ENCODE peak calls at places on chromosome 9, in four cellular contexts. One of them, this sample, is unnamed.

GRCh38 chr9:37454238-37454637 is 11.0 kb downstream of the ZBTB5 start:
- DNase-seq in AG10803: no peak
- DNase-seq in GM03348: no peak
- DNase-seq in fibroblast of mammary gland: no peak
- DNase-seq in this sample: no peak

GRCh38 chr9:89887286-89887685 is 282.5 kb downstream of the GADD45G start:
- DNase-seq in AG10803: no peak
- DNase-seq in GM03348: no peak
- DNase-seq in fibroblast of mammary gland: no peak
- DNase-seq in this sample: no peak

GRCh38 chr9:132857601-132858342 is 20.3 kb downstream of the AK8 start:
- DNase-seq in AG10803: peak
- DNase-seq in GM03348: no peak
- DNase-seq in fibroblast of mammary gland: peak
- DNase-seq in this sample: no peak

GRCh38 chr9:6904366-6904765 is 146.6 kb downstream of the KDM4C start:
- DNase-seq in AG10803: no peak
- DNase-seq in GM03348: no peak
- DNase-seq in fibroblast of mammary gland: no peak
- DNase-seq in this sample: no peak

GRCh38 chr9:123864291-123864690 is 65.6 kb downstream of the DENND1A start:
- DNase-seq in AG10803: no peak
- DNase-seq in GM03348: no peak
- DNase-seq in fibroblast of mammary gland: no peak
- DNase-seq in this sample: no peak

GRCh38 chr9:123237220-123237619 is 31.2 kb downstream of the STRBP start:
- DNase-seq in AG10803: no peak
- DNase-seq in GM03348: no peak
- DNase-seq in fibroblast of mammary gland: no peak
- DNase-seq in this sample: no peak

GRCh38 chr9:104743377-104743985 is 4.0 kb upstream of the NIPSNAP3A start:
- DNase-seq in AG10803: peak
- DNase-seq in GM03348: peak
- DNase-seq in fibroblast of mammary gland: peak
- DNase-seq in this sample: peak

GRCh38 chr9:36902861-36903524 is 131.1 kb downstream of the PAX5 start:
- DNase-seq in AG10803: no peak
- DNase-seq in GM03348: no peak
- DNase-seq in fibroblast of mammary gland: no peak
- DNase-seq in this sample: no peak

GRCh38 chr9:117938086-117938485 is 233.9 kb downstream of the TLR4 start:
- DNase-seq in AG10803: no peak
- DNase-seq in GM03348: no peak
- DNase-seq in fibroblast of mammary gland: no peak
- DNase-seq in this sample: no peak

GRCh38 chr9:91445135-91445534 is 21.5 kb upstream of the NFIL3 start:
- DNase-seq in AG10803: no peak
- DNase-seq in GM03348: no peak
- DNase-seq in fibroblast of mammary gland: no peak
- DNase-seq in this sample: no peak

GRCh38 chr9:13570521-13570974 is 291.1 kb upstream of the MPDZ start:
- DNase-seq in AG10803: no peak
- DNase-seq in GM03348: no peak
- DNase-seq in fibroblast of mammary gland: no peak
- DNase-seq in this sample: no peak

GRCh38 chr9:127112056-127112455 is 10.4 kb downstream of the ANGPTL2 start:
- DNase-seq in AG10803: no peak
- DNase-seq in GM03348: no peak
- DNase-seq in fibroblast of mammary gland: no peak
- DNase-seq in this sample: no peak

GRCh38 chr9:97768731-97769130 is 71.6 kb upstream of the XPA start:
- DNase-seq in AG10803: peak
- DNase-seq in GM03348: peak
- DNase-seq in fibroblast of mammary gland: peak
- DNase-seq in this sample: no peak

GRCh38 chr9:34589656-34590375 is at the start of gene CNTFR:
- DNase-seq in AG10803: no peak
- DNase-seq in GM03348: peak
- DNase-seq in fibroblast of mammary gland: no peak
- DNase-seq in this sample: peak

GRCh38 chr9:35748858-35749514 is at the start of the genes GBA2 and RGP1:
- DNase-seq in AG10803: peak
- DNase-seq in GM03348: peak
- DNase-seq in fibroblast of mammary gland: peak
- DNase-seq in this sample: peak

GRCh38 chr9:14296462-14296861 is 17.5 kb downstream of the NFIB start:
- DNase-seq in AG10803: no peak
- DNase-seq in GM03348: no peak
- DNase-seq in fibroblast of mammary gland: no peak
- DNase-seq in this sample: no peak

GRCh38 chr9:91771027-91771426 is 179.0 kb downstream of the ROR2 start:
- DNase-seq in AG10803: peak
- DNase-seq in GM03348: peak
- DNase-seq in fibroblast of mammary gland: peak
- DNase-seq in this sample: peak

GRCh38 chr9:35162605-35163315 is 951 bp downstream of the UNC13B start:
- DNase-seq in AG10803: peak
- DNase-seq in GM03348: no peak
- DNase-seq in fibroblast of mammary gland: peak
- DNase-seq in this sample: peak

GRCh38 chr9:109699019-109699418 is 81.0 kb upstream of the PALM2AKAP2 start:
- DNase-seq in AG10803: peak
- DNase-seq in GM03348: peak
- DNase-seq in fibroblast of mammary gland: peak
- DNase-seq in this sample: no peak

GRCh38 chr9:37971107-37971459 is 67.2 kb upstream of the SLC25A51 start:
- DNase-seq in AG10803: no peak
- DNase-seq in GM03348: no peak
- DNase-seq in fibroblast of mammary gland: peak
- DNase-seq in this sample: no peak

GRCh38 chr9:37555786-37556185 is 20.4 kb downstream of the FBXO10 start:
- DNase-seq in AG10803: peak
- DNase-seq in GM03348: peak
- DNase-seq in fibroblast of mammary gland: peak
- DNase-seq in this sample: no peak

GRCh38 chr9:101485873-101486692 is 47.6 kb upstream of the RNF20 start:
- DNase-seq in AG10803: peak
- DNase-seq in GM03348: peak
- DNase-seq in fibroblast of mammary gland: peak
- DNase-seq in this sample: peak

GRCh38 chr9:14529047-14529446 is 164.2 kb downstream of the ZDHHC21 start:
- DNase-seq in AG10803: no peak
- DNase-seq in GM03348: no peak
- DNase-seq in fibroblast of mammary gland: no peak
- DNase-seq in this sample: peak

GRCh38 chr9:134225186-134225585 is 60.8 kb upstream of the RNU6ATAC start:
- DNase-seq in AG10803: no peak
- DNase-seq in GM03348: no peak
- DNase-seq in fibroblast of mammary gland: no peak
- DNase-seq in this sample: no peak

GRCh38 chr9:120330031-120330430 is 249.9 kb downstream of the CDK5RAP2 start:
- DNase-seq in AG10803: no peak
- DNase-seq in GM03348: no peak
- DNase-seq in fibroblast of mammary gland: no peak
- DNase-seq in this sample: no peak

GRCh38 chr9:5825223-5825622 is 7.7 kb downstream of the ERMP1 start:
- DNase-seq in AG10803: no peak
- DNase-seq in GM03348: no peak
- DNase-seq in fibroblast of mammary gland: no peak
- DNase-seq in this sample: no peak

GRCh38 chr9:129312731-129313130 is 134.7 kb upstream of the IER5L start:
- DNase-seq in AG10803: no peak
- DNase-seq in GM03348: no peak
- DNase-seq in fibroblast of mammary gland: no peak
- DNase-seq in this sample: no peak

GRCh38 chr9:37200572-37201005 is 80.2 kb downstream of the ZCCHC7 start:
- DNase-seq in AG10803: peak
- DNase-seq in GM03348: peak
- DNase-seq in fibroblast of mammary gland: peak
- DNase-seq in this sample: peak

GRCh38 chr9:110891760-110892159 is 146.5 kb downstream of the LPAR1 start:
- DNase-seq in AG10803: peak
- DNase-seq in GM03348: peak
- DNase-seq in fibroblast of mammary gland: peak
- DNase-seq in this sample: no peak

GRCh38 chr9:131627846-131628820 is 82.8 kb downstream of the PRRT1B start:
- DNase-seq in AG10803: no peak
- DNase-seq in GM03348: no peak
- DNase-seq in fibroblast of mammary gland: peak
- DNase-seq in this sample: peak

GRCh38 chr9:114155967-114156294 is 594 bp downstream of the COL27A1 start:
- DNase-seq in AG10803: no peak
- DNase-seq in GM03348: peak
- DNase-seq in fibroblast of mammary gland: no peak
- DNase-seq in this sample: no peak

GRCh38 chr9:125655691-125656410 is 51.2 kb downstream of the MAPKAP1 start:
- DNase-seq in AG10803: no peak
- DNase-seq in GM03348: no peak
- DNase-seq in fibroblast of mammary gland: no peak
- DNase-seq in this sample: peak

This sample was measured in mesenchymal stem cell.